ENCODE peak calls at places on chromosomes 13 and 19, in eight cellular contexts. S is GM13976; Q is ovary; I is stimulated activated naive CD8-positive, alpha-beta T cell treated with anti-CD3 and anti-CD28 coated beads, Interleukin-15, amount 100 ng/mL, for 72 hours; Z is fibroblast of mammary gland; F is progenitor cell of endocrine pancreas; X is NCI-H748 treated with DMSO at 0.1 percent for 48 hours; W is choroid plexus epithelial cell. N is an unnamed sample.

GRCh38 chr13:43665388-43665787 is 121.4 kb downstream of the ENOX1 start:
- DNase-seq in S (no peak), Q (no peak), I (no peak), Z (no peak), F (no peak), X (no peak), W (no peak), N (no peak)

GRCh38 chr13:104871456-104871855 is 1664.0 kb downstream of the EFNB2 start:
- DNase-seq in S (no peak), Q (no peak), I (no peak), Z (no peak), F (no peak), X (no peak), W (no peak), N (no peak)

GRCh38 chr13:18943273-18943672 is 238.4 kb downstream of the TUBA3C start:
- DNase-seq in S (no peak), Q (no peak), I (no peak), Z (no peak), F (no peak), X (no peak), W (no peak), N (no peak)

GRCh38 chr13:92175330-92175729 is 776.9 kb downstream of the GPC5 start:
- DNase-seq in S (peak), Q (peak), I (no peak), Z (peak), F (no peak), X (peak), W (peak), N (peak)

GRCh38 chr19:27966390-27966816 is 1246.5 kb downstream of the UQCRFS1 start:
- DNase-seq in S (no peak), Q (no peak), I (no peak), Z (peak), F (no peak), X (no peak), W (peak), N (no peak)

GRCh38 chr13:103883152-103883551 is 816.9 kb upstream of the SLC10A2 start:
- DNase-seq in S (no peak), Q (peak), I (no peak), Z (peak), F (peak), X (peak), W (peak), N (peak)

GRCh38 chr13:75618308-75618707 is 17.8 kb upstream of the LMO7 start:
- DNase-seq in S (no peak), Q (no peak), I (no peak), Z (no peak), F (no peak), X (no peak), W (no peak), N (no peak)

GRCh38 chr13:112979406-112979902 is 10.4 kb downstream of the MCF2L start:
- DNase-seq in S (no peak), Q (no peak), I (no peak), Z (no peak), F (no peak), X (no peak), W (no peak), N (no peak)

GRCh38 chr13:60869941-60870613 is 473.1 kb downstream of the TDRD3 start:
- DNase-seq in S (no peak), Q (no peak), I (no peak), Z (no peak), F (no peak), X (no peak), W (no peak), N (no peak)

GRCh38 chr13:98405107-98405571 is 171.8 kb downstream of the STK24 start:
- DNase-seq in S (no peak), Q (no peak), I (no peak), Z (peak), F (no peak), X (peak), W (peak), N (peak)

GRCh38 chr19:44961821-44962220 is 6.6 kb downstream of the CLPTM1 start:
- DNase-seq in S (no peak), Q (no peak), I (no peak), Z (no peak), F (no peak), X (no peak), W (no peak), N (no peak)

GRCh38 chr13:93903909-93904308 is 575.6 kb downstream of the DCT start:
- DNase-seq in S (no peak), Q (no peak), I (no peak), Z (no peak), F (no peak), X (no peak), W (peak), N (no peak)

N was measured in SHP77 treated with DMSO at 0.1 percent for 48 hours.